ENCODE peak calls at places on chromosomes 16 and 17, in four cellular contexts. T is psoas muscle, G is heart right ventricle, Z is left lung. F is an unnamed sample.
A peak's percentile ranks its signal among the peaks of the same experiment; 100 is the strongest.

GRCh38 chr16:67101301-67101675 is 8.5 kb upstream of the PHAF1 start:
- DNase-seq in G (no peak), Z (no peak), T (no peak), F (no peak)

GRCh38 chr17:82205720-82206508 is 6.7 kb downstream of the CCDC57 start:
- DNase-seq in Z (peak; percentile 94), T (peak; percentile 85), G (peak; percentile 80), F (peak; percentile 88)

GRCh38 chr16:11797166-11797956 is at the start of gene ZC3H7A:
- DNase-seq in Z (peak; percentile 99), T (peak; percentile 97), G (peak; percentile 97), F (peak; percentile 97)

GRCh38 chr17:68015081-68015723 is 18.9 kb upstream of the C17orf58 start:
- DNase-seq in Z (no peak), G (no peak), T (no peak), F (no peak)

GRCh38 chr17:4604111-4604644 is 19.8 kb downstream of the SMTNL2 start:
- DNase-seq in T (peak; percentile 88), Z (no peak), G (peak; percentile 84), F (no peak)

GRCh38 chr17:46979023-46979870 is at the start of gene RPRML:
- DNase-seq in T (peak; percentile 30), G (peak; percentile 41), Z (no peak), F (peak; percentile 32)

GRCh38 chr16:82059161-82059982 is 24.3 kb downstream of the HSD17B2 start:
- DNase-seq in Z (no peak), T (no peak), G (no peak), F (no peak)

GRCh38 chr17:38451030-38451839 is 23.0 kb downstream of the ARHGAP23 start:
- DNase-seq in G (peak; percentile 50), T (no peak), Z (no peak), F (no peak)

GRCh38 chr17:63974594-63975192 is 2.0 kb upstream of the SCN4A start:
- DNase-seq in Z (no peak), G (no peak), T (peak; percentile 42), F (no peak)

GRCh38 chr16:19766554-19766884 is 48.4 kb downstream of the IQCK start:
- DNase-seq in Z (no peak), G (no peak), T (no peak), F (no peak)

GRCh38 chr17:61583242-61583641 is 7.8 kb downstream of the NACA2 start:
- DNase-seq in G (no peak), T (no peak), Z (no peak), F (no peak)

GRCh38 chr16:85752511-85753420 is 1.9 kb upstream of the C16orf74 start:
- DNase-seq in Z (no peak), G (peak; percentile 27), T (no peak), F (no peak)

GRCh38 chr17:46841561-46842379 is 9.6 kb upstream of the WNT9B start:
- DNase-seq in Z (peak; percentile 84), T (no peak), G (no peak), F (no peak)

GRCh38 chr17:49090885-49091594 is 41.5 kb upstream of the B4GALNT2 start:
- DNase-seq in Z (no peak), G (no peak), T (no peak), F (no peak)

GRCh38 chr16:56362706-56363105 is 62.6 kb downstream of the AMFR start:
- DNase-seq in Z (no peak), G (no peak), T (no peak), F (no peak)

GRCh38 chr17:47665655-47666054 is 15.9 kb downstream of the KPNB1 start:
- DNase-seq in T (no peak), Z (no peak), G (no peak), F (no peak)

GRCh38 chr17:27669850-27670249 is 38.9 kb downstream of the LGALS9 start:
- DNase-seq in G (no peak), Z (no peak), T (no peak), F (no peak)

GRCh38 chr16:88298882-88299745 is 83.6 kb upstream of the ZNF469 start:
- DNase-seq in Z (peak; percentile 48), G (no peak), T (no peak), F (no peak)

GRCh38 chr17:61307905-61308886 is 91.4 kb upstream of the TBX2 start:
- DNase-seq in Z (no peak), T (no peak), G (no peak), F (no peak)

DNA sequence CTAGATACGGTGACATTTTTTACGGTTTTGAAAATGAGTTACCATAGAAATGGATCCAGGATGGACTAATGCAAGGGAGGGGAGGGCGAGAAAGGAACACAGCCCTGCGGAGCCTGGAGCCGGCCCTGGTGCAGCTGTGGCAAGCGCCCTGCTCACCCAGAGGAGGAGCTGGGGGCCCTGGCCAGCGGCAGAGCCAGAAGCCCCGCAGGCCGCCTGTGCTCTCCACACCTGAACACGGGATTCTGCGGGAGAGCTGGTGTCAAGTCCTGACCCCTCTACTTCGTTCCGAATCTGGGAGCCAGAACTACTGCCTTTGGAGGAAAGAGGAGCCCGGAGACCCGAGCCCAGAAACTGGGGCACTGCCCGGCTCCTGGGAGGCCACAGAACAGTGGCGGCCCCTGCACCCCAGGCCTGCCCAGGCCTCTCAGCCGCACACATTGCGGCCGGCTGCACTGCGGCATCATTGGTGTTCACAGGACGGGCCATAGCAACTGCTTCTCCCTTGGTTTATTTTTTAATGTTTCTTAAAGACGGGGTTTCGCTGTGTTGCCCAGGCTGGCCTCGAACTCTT is 88.5 kb upstream of the CHMP6 start:
- DNase-seq in Z (peak; percentile 69), G (no peak), T (no peak), F (no peak)
- H3K27ac ChIP-seq in Z (no peak overlapping the region), G (no peak overlapping the region), T (no peak overlapping the region), F (no peak overlapping the region)

DNA sequence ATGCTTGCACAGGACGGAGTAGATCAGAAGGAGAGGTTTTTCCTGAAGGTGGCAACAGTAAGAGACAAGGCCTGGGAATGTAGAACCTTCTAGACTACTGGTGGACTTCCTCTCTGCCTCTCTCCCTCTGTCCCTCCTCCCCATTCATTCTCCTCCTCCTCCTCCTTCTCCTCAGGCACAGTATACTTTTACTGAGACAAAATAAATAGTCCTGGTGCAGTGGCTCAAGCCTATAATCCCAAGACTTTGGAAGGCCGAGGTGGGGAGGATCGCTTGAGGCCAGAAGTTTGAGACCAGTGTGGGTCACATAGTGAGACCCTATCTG is 165.0 kb downstream of the MSI2 start:
- DNase-seq in T (no peak), Z (no peak), G (no peak), F (no peak)
- H3K9me3 ChIP-seq in T (no peaks in the 10 kb centered on the region), Z (no peaks in the 10 kb centered on the region), G (no peaks in the 10 kb centered on the region), F (no peaks in the 10 kb centered on the region)

DNA sequence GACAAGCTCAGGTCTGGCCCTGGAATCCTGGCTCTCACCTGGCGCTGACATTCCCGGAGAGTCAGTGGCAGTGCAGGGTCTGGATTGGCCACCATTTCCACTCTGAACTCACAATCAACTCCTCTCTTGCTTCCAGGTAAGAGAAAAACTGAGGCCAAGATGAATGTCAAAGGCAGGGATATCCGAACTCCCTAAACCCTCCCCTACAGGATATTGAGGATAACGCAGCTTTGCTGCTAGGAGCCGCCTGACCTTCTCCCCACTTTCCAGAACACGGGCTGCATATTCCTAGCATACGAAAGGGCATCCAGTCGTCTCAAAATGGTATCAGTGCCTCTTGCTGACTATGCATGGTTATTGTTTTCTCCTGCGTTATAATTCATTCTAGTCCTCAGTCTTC is 473.4 kb downstream of the SOX9 start:
- DNase-seq in Z (no peak), T (no peak), G (no peak), F (no peak)
- TF ChIP-seq CTCF in Z (no peak), T (no peak), G (no peak), F (no peak)

DNA sequence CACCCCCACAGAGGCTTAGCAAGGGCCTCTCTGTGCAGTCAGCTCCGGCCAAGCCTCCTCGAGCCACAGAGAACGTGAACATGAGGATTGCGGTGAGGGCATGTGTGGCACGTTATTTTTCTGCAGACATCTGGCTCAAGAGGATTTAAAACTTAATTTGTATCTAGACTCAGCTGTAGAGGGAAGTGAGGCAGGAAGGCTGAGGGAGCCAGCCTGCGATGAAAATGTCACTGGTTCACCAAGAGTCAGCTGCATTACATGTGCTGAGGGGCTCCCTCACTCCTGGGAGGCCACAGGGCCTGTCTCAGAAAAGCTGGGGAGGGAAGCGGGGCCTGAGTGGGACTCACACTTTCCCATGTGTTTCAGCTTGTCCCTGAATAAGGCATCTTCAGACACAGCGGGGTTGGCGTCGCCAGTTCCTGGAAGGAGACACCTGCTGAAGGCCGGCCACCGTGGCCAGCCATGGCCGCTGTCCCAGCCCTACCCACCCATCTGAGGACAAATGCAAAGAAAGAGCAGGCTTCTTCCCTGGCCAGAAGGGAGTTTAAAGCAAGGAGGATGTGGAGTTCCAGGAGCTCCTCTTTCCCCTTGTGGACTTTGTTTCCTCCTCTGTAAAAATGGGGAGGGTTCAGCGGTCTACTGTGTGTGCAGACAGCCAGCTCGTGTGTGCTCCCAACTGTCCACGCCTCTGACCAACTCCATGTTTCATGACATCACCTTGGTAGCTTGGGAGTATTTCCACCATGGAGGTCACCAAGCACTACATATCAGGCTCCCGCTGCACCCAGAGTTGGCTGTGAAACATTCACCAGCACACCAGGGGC is 19.1 kb upstream of the MRPS23 start:
- DNase-seq in G (peak; percentile 13), T (no peak), Z (no peak), F (no peak)
- H3K27ac ChIP-seq in G (no peak overlapping the region), T (peak overlapping the region; percentile 79), Z (peak overlapping the region; percentile 83), F (peak overlapping the region; percentile 65)

GRCh38 chr16:589658-590159 is at the start of gene RAB40C:
- DNase-seq in T (peak; percentile 99), G (peak; percentile 99), Z (peak; percentile 97), F (peak; percentile 99)
- H3K9me3 ChIP-seq in T (no peaks in the 10 kb centered on the region), G (no peaks in the 10 kb centered on the region), Z (no peaks in the 10 kb centered on the region), F (no peaks in the 10 kb centered on the region)

GRCh38 chr16:2037115-2037514 is 10.4 kb downstream of the NHERF2 start:
- DNase-seq in G (no peak), Z (peak; percentile 72), T (no peak), F (no peak)
- TF ChIP-seq CTCF in G (no peak), Z (no peak), T (no peak), F (no peak)